ENCODE peak calls at places on chromosomes 4 and X, in seven cellular contexts. X is HepG2, J is GM12891, N is GM12878, F is H1, Q is SK-N-SH, P is K562. A is an unnamed sample.

GRCh38 chrX:102063445-102064074 is 61.9 kb upstream of the TCEAL2 start:
- DNase-seq in X (no peak), J (no peak), N (no peak), F (no peak), Q (no peak), P (no peak), A (no peak)

GRCh38 chr4:77582151-77582550 is 23.5 kb upstream of the CXCL13 start:
- DNase-seq in X (no peak), J (no peak), N (no peak), F (no peak), Q (no peak), P (no peak), A (no peak)

GRCh38 chr4:159250751-159251325 is 148.0 kb downstream of the RAPGEF2 start:
- DNase-seq in X (no peak), J (no peak), N (no peak), F (no peak), Q (no peak), P (no peak), A (no peak)

GRCh38 chr4:82984459-82984858 is 26.2 kb downstream of the LIN54 start:
- DNase-seq in X (peak), J (no peak), N (no peak), F (no peak), Q (no peak), P (peak), A (no peak)

GRCh38 chr4:104942990-104943758 is 203.5 kb upstream of the TET2 start:
- DNase-seq in X (no peak), J (no peak), N (peak), F (no peak), Q (no peak), P (no peak), A (no peak)

GRCh38 chr4:159137176-159137575 is 34.3 kb downstream of the RAPGEF2 start:
- DNase-seq in X (no peak), J (no peak), N (no peak), F (no peak), Q (no peak), P (no peak), A (no peak)

GRCh38 chr4:22203436-22204011 is 255.0 kb upstream of the KCNIP4 start:
- DNase-seq in X (no peak), J (no peak), N (no peak), F (no peak), Q (no peak), P (no peak), A (no peak)

GRCh38 chr4:184344899-184345572 is 127.4 kb upstream of the ENPP6 start:
- DNase-seq in X (no peak), J (no peak), N (no peak), F (no peak), Q (peak), P (no peak), A (no peak)

GRCh38 chrX:121802881-121803412 is 755.5 kb downstream of the GLUD2 start:
- DNase-seq in X (no peak), J (no peak), N (no peak), F (no peak), Q (no peak), P (no peak), A (no peak)

GRCh38 chr4:74267998-74268606 is 40.2 kb upstream of the EPGN start:
- DNase-seq in X (no peak), J (no peak), N (no peak), F (no peak), Q (no peak), P (no peak), A (no peak)

GRCh38 chr4:37393889-37394288 is 149.3 kb downstream of the NWD2 start:
- DNase-seq in X (no peak), J (no peak), N (no peak), F (no peak), Q (no peak), P (no peak), A (no peak)

GRCh38 chrX:130552444-130553073 is 150.8 kb downstream of the RBMX2 start:
- DNase-seq in X (no peak), J (no peak), N (no peak), F (no peak), Q (no peak), P (no peak), A (no peak)

GRCh38 chrX:138759217-138759943 is 47.9 kb upstream of the FGF13 start:
- DNase-seq in X (no peak), J (no peak), N (no peak), F (no peak), Q (no peak), P (no peak), A (no peak)

GRCh38 chr4:61195064-61195463 is 5.1 kb upstream of the ADGRL3 start:
- DNase-seq in X (no peak), J (no peak), N (no peak), F (no peak), Q (no peak), P (no peak), A (no peak)

GRCh38 chr4:90546114-90546513 is 418.9 kb downstream of the CCSER1 start:
- DNase-seq in X (no peak), J (no peak), N (no peak), F (no peak), Q (no peak), P (no peak), A (no peak)
- TF ChIP-seq TAF1 in X (no peak), J (no peak), N (no peak), F (no peak), Q (no peak), P (no peak), A (no peak)

GRCh38 chrX:40449396-40449795 is 131.4 kb upstream of the ATP6AP2 start:
- DNase-seq in X (no peak), J (no peak), N (no peak), F (no peak), Q (no peak), P (no peak), A (no peak)
- TF ChIP-seq POLR2AphosphoS5 in X (no peak), J (no peak), N (no peak), F (no peak), Q (no peak), P (no peak), A (no peak)

GRCh38 chr4:112449708-112450107 is 66.3 kb downstream of the NEUROG2 start:
- DNase-seq in X (no peak), J (no peak), N (no peak), F (no peak), Q (no peak), P (no peak), A (no peak)

GRCh38 chr4:112453321-112453720 is 62.7 kb downstream of the NEUROG2 start:
- DNase-seq in X (no peak), J (no peak), N (no peak), F (no peak), Q (no peak), P (no peak), A (no peak)

GRCh38 chr4:112451831-112452230 is 64.1 kb downstream of the NEUROG2 start:
- DNase-seq in X (no peak), J (no peak), N (no peak), F (no peak), Q (no peak), P (no peak), A (no peak)

GRCh38 chr4:112448211-112448745 is 67.7 kb downstream of the NEUROG2 start:
- DNase-seq in X (no peak), J (no peak), N (no peak), F (no peak), Q (peak), P (no peak), A (no peak)
- TF ChIP-seq TAF1 in X (no peak), J (no peak), N (no peak), F (no peak), Q (no peak), P (no peak), A (no peak)

GRCh38 chrX:131792789-131793462 is 230.2 kb upstream of the STK26 start:
- DNase-seq in X (no peak), J (no peak), N (peak), F (no peak), Q (peak), P (no peak), A (no peak)
- TF ChIP-seq POLR2AphosphoS5 in X (no peak), J (no peak), N (no peak), F (no peak), Q (no peak), P (no peak), A (no peak)

A was measured in GM12892.